ENCODE peak calls at places on chromosomes 7 and 10, in seven cellular contexts. G, Y, O, T, L, N and R are unnamed samples. For H3K36me3 and H3K27me3, the result is how much of the 10 kb centered on the place peaks cover.

GRCh38 chr7:143458263-143458662 is 15.0 kb downstream of the TAS2R60 start:
- DNase-seq in N (no peak), Y (no peak), O (peak), L (no peak), T (no peak), G (no peak), R (no peak)

GRCh38 chr10:69311309-69311708 is 33.0 kb downstream of the HK1 start:
- DNase-seq in T (no peak), O (no peak), Y (no peak), L (no peak), N (no peak), G (no peak), R (no peak)

GRCh38 chr7:3033581-3033980 is 10.1 kb downstream of the CARD11 start:
- DNase-seq in T (no peak), N (no peak), G (no peak), Y (no peak), O (no peak), L (no peak), R (no peak)

GRCh38 chr7:36573066-36573465 is 151.2 kb downstream of the AOAH start:
- DNase-seq in T (no peak), Y (no peak), G (no peak), L (no peak), N (no peak), O (no peak), R (no peak)

GRCh38 chr7:116269466-116269865 is 59.1 kb downstream of the TES start:
- DNase-seq in O (no peak), N (no peak), G (peak), T (no peak), Y (no peak), L (no peak), R (no peak)

GRCh38 chr7:155884225-155885161 is 72.2 kb upstream of the SHH start:
- DNase-seq in G (no peak), L (no peak), N (peak), T (peak), Y (no peak), O (no peak), R (no peak)

GRCh38 chr7:77532247-77532646 is 4.8 kb upstream of the PTPN12 start:
- DNase-seq in Y (no peak), L (no peak), N (no peak), G (no peak), O (no peak), T (no peak), R (no peak)

GRCh38 chr10:86671985-86672710 is 3.8 kb downstream of the LDB3 start:
- DNase-seq in O (no peak), Y (peak), T (no peak), L (peak), N (peak), G (no peak), R (peak)

GRCh38 chr10:92124524-92125168 is 166.2 kb downstream of the CPEB3 start:
- DNase-seq in Y (no peak), G (no peak), O (peak), T (no peak), N (peak), L (peak), R (peak)

GRCh38 chr7:100744605-100745004 is 11.2 kb downstream of the ZAN start:
- DNase-seq in G (no peak), T (no peak), N (no peak), Y (no peak), L (no peak), O (no peak), R (no peak)

GRCh38 chr10:50618624-50619023 is 5.1 kb downstream of the SGMS1 start:
- DNase-seq in G (no peak), Y (no peak), O (no peak), L (no peak), T (no peak), N (no peak), R (no peak)

GRCh38 chr7:20562461-20562860 is 53.0 kb upstream of the ABCB5 start:
- DNase-seq in G (no peak), N (no peak), Y (no peak), O (no peak), L (no peak), T (no peak), R (no peak)

GRCh38 chr7:20302866-20303265 is 27.8 kb upstream of the ITGB8 start:
- DNase-seq in Y (no peak), N (no peak), T (no peak), G (peak), O (no peak), L (peak), R (no peak)

GRCh38 chr10:621500-621899 is 68.0 kb downstream of the DIP2C start:
- DNase-seq in N (no peak), L (no peak), T (no peak), O (no peak), G (no peak), Y (no peak), R (peak)

GRCh38 chr10:20677340-20677739 is 219.8 kb downstream of the NEBL start:
- DNase-seq in O (no peak), G (no peak), Y (no peak), T (no peak), N (no peak), L (no peak), R (no peak)

GRCh38 chr10:27838291-27838690 is 92.7 kb upstream of the MKX start:
- DNase-seq in L (no peak), T (no peak), N (no peak), G (no peak), O (no peak), Y (no peak), R (no peak)

GRCh38 chr7:78379148-78379547 is 580.6 kb downstream of the PHTF2 start:
- DNase-seq in T (no peak), N (no peak), L (no peak), G (no peak), O (no peak), Y (no peak), R (no peak)

GRCh38 chr10:79235765-79236755 is 111.2 kb upstream of the PPIF start:
- DNase-seq in Y (no peak), T (no peak), G (no peak), O (no peak), N (no peak), L (no peak), R (no peak)

GRCh38 chr10:28924585-28925153 is 247.3 kb downstream of the BAMBI start:
- DNase-seq in O (no peak), Y (no peak), G (no peak), N (no peak), T (no peak), L (no peak), R (no peak)

GRCh38 chr10:64379898-64380297 is 858.7 kb downstream of the REEP3 start:
- DNase-seq in L (peak), T (no peak), N (no peak), O (no peak), Y (no peak), G (peak), R (no peak)

GRCh38 chr7:50709151-50709550 is 73.5 kb downstream of the GRB10 start:
- DNase-seq in T (no peak), N (no peak), L (no peak), G (no peak), O (no peak), Y (no peak), R (no peak)

GRCh38 chr10:97388152-97388551 is 13.0 kb downstream of the RRP12 start:
- DNase-seq in G (no peak), O (no peak), N (no peak), Y (no peak), T (no peak), L (no peak), R (no peak)

GRCh38 chr7:10889266-10889898 is 84.3 kb upstream of the PHF14 start:
- DNase-seq in T (no peak), Y (no peak), O (peak), G (peak), L (peak), N (no peak), R (no peak)

GRCh38 chr10:27884185-27884630 is 114.7 kb downstream of the ODAD2 start:
- DNase-seq in T (no peak), Y (no peak), O (no peak), N (no peak), G (no peak), L (no peak), R (no peak)

GRCh38 chr10:129744896-129745750 is 219.0 kb downstream of the EBF3 start:
- DNase-seq in Y (no peak), N (no peak), T (peak), L (no peak), G (no peak), O (no peak), R (no peak)

GRCh38 chr7:142111509-142111908 is at the start of gene MGAM2:
- DNase-seq in N (no peak), Y (no peak), G (peak), T (no peak), L (peak), O (no peak), R (no peak)

GRCh38 chr10:11918384-11918783 is 95.2 kb downstream of the PROSER2 start:
- DNase-seq in G (no peak), L (no peak), T (no peak), O (no peak), Y (no peak), N (no peak), R (no peak)

GRCh38 chr7:155979566-155979965 is 167.3 kb upstream of the SHH start:
- DNase-seq in Y (no peak), N (peak), O (no peak), L (no peak), T (peak), G (no peak), R (no peak)

GRCh38 chr7:22563115-22563514 is 63.1 kb upstream of the STEAP1B start:
- DNase-seq in L (peak), O (peak), N (no peak), G (no peak), T (no peak), Y (no peak), R (no peak)

GRCh38 chr7:2321020-2321419 is 6.8 kb upstream of the SNX8 start:
- DNase-seq in T (no peak), N (no peak), L (peak), O (no peak), G (no peak), Y (no peak), R (no peak)

GRCh38 chr7:158834799-158835784 is 5.8 kb upstream of the ESYT2 start:
- DNase-seq in L (no peak), G (no peak), O (no peak), N (no peak), T (no peak), Y (no peak), R (no peak)

GRCh38 chr10:19133992-19134391 is 85.4 kb downstream of the MALRD1 start:
- DNase-seq in L (no peak), O (no peak), T (no peak), G (no peak), Y (no peak), N (no peak), R (no peak)
- H3K36me3 ChIP-seq in L (under half), O (under half), T (under half), G (under half), Y (under half), N (under half), R (under half)

GRCh38 chr10:87700031-87700796 is 40.5 kb downstream of the PAPSS2 start:
- DNase-seq in O (no peak), N (no peak), Y (no peak), G (no peak), T (no peak), L (no peak), R (no peak)
- H3K27ac ChIP-seq in O (no peak), N (no peak), Y (peak), G (no peak), T (peak), L (no peak), R (no peak)

DNA sequence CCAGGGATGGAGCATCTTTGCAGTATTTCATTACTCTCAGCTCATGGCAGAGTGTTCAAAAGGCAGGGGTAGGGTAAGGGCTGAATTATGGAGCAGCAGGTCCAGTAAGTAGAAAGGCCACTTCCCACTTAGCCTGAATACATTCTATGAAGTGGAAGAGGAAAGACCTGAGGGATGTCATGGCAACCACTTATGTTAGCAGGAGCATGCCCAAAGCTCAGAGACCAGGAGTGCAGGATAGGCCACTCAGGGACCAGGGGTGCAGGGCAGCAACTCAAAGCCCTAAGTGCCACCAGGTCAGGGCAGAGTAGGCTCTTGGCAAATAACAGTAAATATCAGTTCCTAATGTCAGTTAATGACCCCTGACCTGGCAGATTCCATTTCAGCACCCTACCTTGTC is 3.6 kb downstream of the SRI start:
- DNase-seq in L (no peak), T (no peak), Y (no peak), N (no peak), G (no peak), O (no peak), R (no peak)
- H3K27me3 ChIP-seq in L (under half), T (under half), Y (under half), N (under half), G (under half), O (under half), R (under half)

DNA sequence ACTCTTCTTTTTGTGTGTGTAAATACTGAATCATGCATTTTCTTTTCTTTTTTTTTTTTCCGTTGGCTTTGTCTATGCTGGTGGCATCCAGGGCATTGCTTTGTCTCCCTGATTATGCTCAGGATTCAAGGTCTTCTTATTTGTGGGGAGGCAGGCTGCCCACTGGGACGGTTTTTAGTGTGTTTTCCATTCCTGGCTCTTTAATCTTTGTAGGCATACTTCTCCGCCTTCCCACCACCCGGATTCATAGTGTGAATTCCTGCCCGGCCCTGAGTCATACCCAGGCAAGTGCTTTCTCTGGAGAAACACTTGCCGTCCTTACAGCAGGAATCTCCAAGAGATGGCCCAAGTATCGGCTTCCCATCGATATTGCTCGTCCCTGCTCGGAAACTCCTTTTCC is 5.2 kb downstream of the ZNF655 start:
- DNase-seq in O (no peak), Y (no peak), G (no peak), L (peak), N (no peak), T (no peak), R (no peak)
- H3K36me3 ChIP-seq in O (under half), Y (half or more), G (under half), L (under half), N (half or more), T (half or more), R (under half)

GRCh38 chr10:62239994-62240393 is 28.6 kb downstream of the RTKN2 start:
- DNase-seq in O (no peak), Y (no peak), T (no peak), N (no peak), L (no peak), G (peak), R (no peak)
- H3K27ac ChIP-seq in O (no peak), Y (no peak), T (no peak), N (no peak), L (no peak), G (no peak), R (no peak)

GRCh38 chr10:123474700-123475099 is 191.5 kb upstream of the GPR26 start:
- DNase-seq in Y (no peak), T (no peak), N (no peak), L (no peak), O (no peak), G (no peak), R (no peak)

GRCh38 chr10:123478112-123478511 is 188.0 kb upstream of the GPR26 start:
- DNase-seq in T (peak), Y (no peak), N (no peak), O (no peak), G (peak), L (no peak), R (no peak)

GRCh38 chr10:123470570-123470969 is 195.6 kb upstream of the GPR26 start:
- DNase-seq in T (no peak), G (no peak), Y (no peak), O (no peak), L (no peak), N (no peak), R (no peak)

GRCh38 chr10:123475466-123475865 is 190.7 kb upstream of the GPR26 start:
- DNase-seq in L (peak), O (no peak), N (no peak), T (no peak), Y (no peak), G (no peak), R (no peak)

GRCh38 chr10:123472606-123473005 is 193.5 kb upstream of the GPR26 start:
- DNase-seq in Y (no peak), T (no peak), G (no peak), N (no peak), O (no peak), L (peak), R (no peak)
- H3K27me3 ChIP-seq in Y (under half), T (under half), G (under half), N (under half), O (under half), L (under half), R (under half)